ENCODE peak calls at places on chromosomes 4 and X, in ten cellular contexts. C is astrocyte of the hippocampus; V is lower lobe of right lung; D is T-helper 2 cell; P is stimulated activated CD8-positive, alpha-beta memory T cell treated with anti-CD3 and anti-CD28 coated beads, Interleukin-7, amount 100 ng/mL, for 24 hours; Y is mucosa of gallbladder; T is renal cortical epithelial cell; O is KBM-7; W is COLO829; Z is mesendoderm. M is an unnamed sample.

GRCh38 chr4:5416637-5417036 is 291.7 kb downstream of the EVC2 start:
- DNase-seq in C (no peak), V (no peak), D (no peak), P (no peak), Y (no peak), T (no peak), O (no peak), W (no peak), Z (no peak), M (no peak)

GRCh38 chr4:105637409-105638258 is 70.9 kb downstream of the INTS12 start:
- DNase-seq in C (peak; percentile 86), V (peak; percentile 74), D (peak; percentile 3), P (no peak), Y (peak; percentile 57), T (peak; percentile 77), O (peak; percentile 66), W (no peak), Z (no peak), M (peak; percentile 83)

GRCh38 chrX:65706041-65706828 is 38.8 kb downstream of the MSN start:
- DNase-seq in C (peak; percentile 77), V (no peak), D (no peak), P (no peak), Y (peak; percentile 24), T (peak; percentile 92), O (no peak), W (peak; percentile 57), Z (peak; percentile 69), M (peak; percentile 44)

GRCh38 chr4:124290678-124291077 is 421.9 kb downstream of the ANKRD50 start:
- DNase-seq in C (no peak), V (no peak), D (no peak), P (no peak), Y (no peak), T (no peak), O (no peak), W (no peak), Z (no peak), M (no peak)

GRCh38 chrX:30219372-30219771 is 4.0 kb downstream of the MAGEB2 start:
- DNase-seq in C (no peak), V (no peak), D (no peak), P (no peak), Y (no peak), T (peak; percentile 6), O (no peak), W (no peak), Z (no peak), M (no peak)

GRCh38 chr4:118968006-118968405 is 79.4 kb downstream of the SYNPO2 start:
- DNase-seq in C (peak; percentile 93), V (peak; percentile 57), D (peak; percentile 57), P (no peak), Y (peak; percentile 72), T (peak; percentile 97), O (peak; percentile 90), W (peak; percentile 71), Z (peak; percentile 89), M (peak; percentile 52)

GRCh38 chr4:162985131-162985530 is 181.6 kb downstream of the NAF1 start:
- DNase-seq in C (no peak), V (no peak), D (no peak), P (no peak), Y (no peak), T (no peak), O (no peak), W (no peak), Z (no peak), M (no peak)

GRCh38 chrX:47849776-47850175 is 13.1 kb downstream of the ZNF81 start:
- DNase-seq in C (no peak), V (no peak), D (no peak), P (no peak), Y (no peak), T (no peak), O (no peak), W (no peak), Z (no peak), M (no peak)

GRCh38 chr4:65623509-65623908 is 46.8 kb downstream of the EPHA5 start:
- DNase-seq in C (peak; percentile 75), V (no peak), D (no peak), P (no peak), Y (no peak), T (peak; percentile 7), O (no peak), W (no peak), Z (no peak), M (no peak)

GRCh38 chr4:184007891-184008290 is 102.8 kb downstream of the STOX2 start:
- DNase-seq in C (peak; percentile 42), V (no peak), D (no peak), P (no peak), Y (no peak), T (peak; percentile 54), O (no peak), W (no peak), Z (no peak), M (no peak)

GRCh38 chrX:42772874-42773273 is 5.1 kb downstream of the PPP1R2C start:
- DNase-seq in C (no peak), V (no peak), D (no peak), P (no peak), Y (no peak), T (no peak), O (no peak), W (no peak), Z (no peak), M (no peak)

GRCh38 chr4:1195894-1196401 is 23.6 kb upstream of the SPON2 start:
- DNase-seq in C (no peak), V (no peak), D (no peak), P (no peak), Y (no peak), T (no peak), O (no peak), W (no peak), Z (no peak), M (peak; percentile 36)

GRCh38 chrX:1165535-1166196 is 46.8 kb downstream of the CRLF2 start:
- DNase-seq in C (peak; percentile 5), V (no peak), D (peak; percentile 72), P (no peak), Y (peak; percentile 10), T (no peak), O (peak; percentile 98), W (peak; percentile 53), Z (peak; percentile 27), M (no peak)

GRCh38 chr4:997375-998071 is 4.3 kb upstream of the SLC26A1 start:
- DNase-seq in C (peak; percentile 45), V (no peak), D (no peak), P (no peak), Y (no peak), T (no peak), O (no peak), W (no peak), Z (no peak), M (no peak)

GRCh38 chrX:131067216-131067615 is 9.1 kb downstream of the ARHGAP36 start:
- DNase-seq in C (no peak), V (no peak), D (no peak), P (no peak), Y (no peak), T (no peak), O (no peak), W (no peak), Z (peak; percentile 70), M (no peak)

GRCh38 chr4:105666693-105667092 is 41.8 kb downstream of the INTS12 start:
- DNase-seq in C (peak; percentile 38), V (no peak), D (peak; percentile 8), P (no peak), Y (no peak), T (peak; percentile 80), O (peak; percentile 39), W (peak; percentile 53), Z (peak; percentile 37), M (no peak)

GRCh38 chr4:77156533-77156911 is 485 bp upstream of the CCNG2 start:
- DNase-seq in C (peak; percentile 99), V (peak; percentile 94), D (peak; percentile 100), P (peak; percentile 87), Y (peak; percentile 98), T (peak; percentile 100), O (peak; percentile 99), W (peak; percentile 100), Z (peak; percentile 100), M (peak; percentile 92)

GRCh38 chrX:71365876-71366673 is at the start of gene TAF1:
- DNase-seq in C (peak; percentile 96), V (peak; percentile 97), D (peak; percentile 99), P (peak; percentile 71), Y (peak; percentile 96), T (peak; percentile 96), O (peak; percentile 100), W (peak; percentile 98), Z (peak; percentile 98), M (peak; percentile 95)

GRCh38 chr4:82744284-82744963 is 54.2 kb downstream of the SCD5 start:
- DNase-seq in C (peak; percentile 61), V (peak; percentile 56), D (no peak), P (no peak), Y (peak; percentile 44), T (peak; percentile 96), O (no peak), W (no peak), Z (peak; percentile 62), M (no peak)

GRCh38 chrX:75230296-75230695 is 43.6 kb upstream of the UPRT start:
- DNase-seq in C (peak; percentile 29), V (no peak), D (peak; percentile 1), P (no peak), Y (no peak), T (no peak), O (no peak), W (no peak), Z (no peak), M (no peak)

GRCh38 chrX:9885150-9885549 is 82.0 kb upstream of the CLDN34 start:
- DNase-seq in C (peak; percentile 77), V (peak; percentile 77), D (peak; percentile 49), P (no peak), Y (peak; percentile 57), T (peak; percentile 31), O (peak; percentile 90), W (peak; percentile 31), Z (peak; percentile 73), M (peak; percentile 68)

GRCh38 chrX:153933751-153934472 is 925 bp downstream of the NAA10 start:
- DNase-seq in C (no peak), V (no peak), D (no peak), P (no peak), Y (no peak), T (no peak), O (peak; percentile 27), W (peak; percentile 40), Z (no peak), M (no peak)

GRCh38 chrX:13339607-13340006 is 19.8 kb upstream of the ATXN3L start:
- DNase-seq in C (no peak), V (no peak), D (no peak), P (no peak), Y (no peak), T (no peak), O (no peak), W (no peak), Z (no peak), M (no peak)

GRCh38 chr4:105281016-105281415 is 134.3 kb downstream of the TET2 start:
- DNase-seq in C (no peak), V (no peak), D (no peak), P (no peak), Y (no peak), T (no peak), O (no peak), W (no peak), Z (no peak), M (no peak)

GRCh38 chr4:125314676-125315570 is at the start of gene FAT4:
- DNase-seq in C (peak; percentile 99), V (peak; percentile 93), D (peak; percentile 71), P (no peak), Y (peak; percentile 93), T (peak; percentile 85), O (peak; percentile 87), W (peak; percentile 79), Z (peak; percentile 96), M (peak; percentile 97)

GRCh38 chr4:15444879-15445576 is 17.2 kb downstream of the C1QTNF7 start:
- DNase-seq in C (no peak), V (no peak), D (peak; percentile 9), P (no peak), Y (no peak), T (no peak), O (no peak), W (no peak), Z (no peak), M (no peak)

M was measured in Right ventricle myocardium superior.